ENCODE peak calls at places on chromosomes 2 and 18, in seven cellular contexts. A is nucleus accumbens, R is Panc1, M is H4, U is fibroblast of the aortic adventitia, O is frontal cortex, X is NCI-H2171 treated with DMSO at 0.1 percent for 48 hours. W is an unnamed sample.

GRCh38 chr2:127037456-127037855 is 69.5 kb downstream of the BIN1 start:
- DNase-seq in A (no peak), R (no peak), M (no peak), U (no peak), O (no peak), X (no peak), W (no peak)

GRCh38 chr2:42055573-42056514 is 8.0 kb downstream of the PKDCC start:
- DNase-seq in A (no peak), R (no peak), M (no peak), U (no peak), O (no peak), X (no peak), W (no peak)

GRCh38 chr2:237862528-237862895 is 3.1 kb downstream of the RAMP1 start:
- DNase-seq in A (no peak), R (no peak), M (no peak), U (no peak), O (no peak), X (no peak), W (no peak)

GRCh38 chr2:1886405-1886992 is 142.2 kb upstream of the PXDN start:
- DNase-seq in A (no peak), R (peak), M (peak), U (peak), O (no peak), X (no peak), W (peak)

GRCh38 chr2:62641410-62641843 is 64.1 kb upstream of the EHBP1 start:
- DNase-seq in A (no peak), R (no peak), M (no peak), U (no peak), O (no peak), X (no peak), W (peak)

GRCh38 chr18:7735606-7736175 is 168.6 kb downstream of the PTPRM start:
- DNase-seq in A (no peak), R (no peak), M (no peak), U (no peak), O (no peak), X (no peak), W (no peak)

GRCh38 chr2:233029321-233029720 is 3.2 kb upstream of the NEU2 start:
- DNase-seq in A (no peak), R (peak), M (no peak), U (no peak), O (no peak), X (no peak), W (no peak)

GRCh38 chr2:100747551-100747950 is 72.4 kb upstream of the NPAS2 start:
- DNase-seq in A (no peak), R (no peak), M (no peak), U (peak), O (no peak), X (no peak), W (peak)

GRCh38 chr2:200618590-200619021 is 32.8 kb downstream of the AOX1 start:
- DNase-seq in A (peak), R (no peak), M (no peak), U (peak), O (no peak), X (peak), W (peak)

GRCh38 chr18:77052656-77053309 is 79.8 kb downstream of the MBP start:
- DNase-seq in A (peak), R (no peak), M (no peak), U (no peak), O (no peak), X (peak), W (no peak)